ENCODE peak calls at places on chromosome 21, in five cellular contexts. J is neural crest cell; Y is AG09309; R is gastrocnemius medialis; A is CD8-positive, alpha-beta T cell. G is an unnamed sample.

GRCh38 chr21:37939251-37939650 is 23.0 kb upstream of the KCNJ6 start:
- DNase-seq in J (no peak), Y (no peak), R (no peak), A (no peak), G (no peak)

GRCh38 chr21:36694041-36694515 is 4.8 kb upstream of the SIM2 start:
- DNase-seq in J (peak; percentile 9), Y (no peak), R (no peak), A (no peak), G (no peak)

GRCh38 chr21:34367320-34367935 is 3.6 kb downstream of the KCNE2 start:
- DNase-seq in J (peak; percentile 45), Y (peak; percentile 83), R (no peak), A (no peak), G (no peak)

GRCh38 chr21:37176716-37177115 is 90.4 kb downstream of the VPS26C start:
- DNase-seq in J (no peak), Y (no peak), R (no peak), A (no peak), G (no peak)

GRCh38 chr21:43012596-43012995 is 38.2 kb downstream of the PKNOX1 start:
- DNase-seq in J (no peak), Y (no peak), R (no peak), A (no peak), G (no peak)

GRCh38 chr21:15037095-15037730 is 27.6 kb downstream of the NRIP1 start:
- DNase-seq in J (no peak), Y (no peak), R (no peak), A (no peak), G (no peak)

GRCh38 chr21:36471254-36471723 is 8.6 kb downstream of the CLDN14 start:
- DNase-seq in J (no peak), Y (no peak), R (no peak), A (no peak), G (no peak)

GRCh38 chr21:35075546-35075945 is 26.4 kb upstream of the RUNX1 start:
- DNase-seq in J (no peak), Y (no peak), R (no peak), A (no peak), G (no peak)

GRCh38 chr21:33989440-33989839 is 73.8 kb upstream of the ATP5PO start:
- DNase-seq in J (no peak), Y (no peak), R (no peak), A (no peak), G (no peak)

GRCh38 chr21:38857152-38857825 is 51.6 kb downstream of the ETS2 start:
- DNase-seq in J (no peak), Y (no peak), R (peak; percentile 88), A (no peak), G (no peak)

GRCh38 chr21:18840239-18840638 is 436.7 kb upstream of the TMPRSS15 start:
- DNase-seq in J (no peak), Y (no peak), R (no peak), A (no peak), G (no peak)

GRCh38 chr21:34992736-34993135 is 56.4 kb downstream of the RUNX1 start:
- DNase-seq in J (no peak), Y (peak; percentile 65), R (peak; percentile 79), A (no peak), G (no peak)

GRCh38 chr21:27837933-27838332 is 871.0 kb upstream of the ADAMTS5 start:
- DNase-seq in J (no peak), Y (no peak), R (peak; percentile 46), A (no peak), G (no peak)

GRCh38 chr21:27814226-27814625 is 847.3 kb upstream of the ADAMTS5 start:
- DNase-seq in J (no peak), Y (no peak), R (no peak), A (no peak), G (no peak)

GRCh38 chr21:36696640-36697472 is 2.1 kb upstream of the SIM2 start:
- DNase-seq in J (peak; percentile 2), Y (no peak), R (no peak), A (no peak), G (no peak)

GRCh38 chr21:35163381-35163780 is 114.3 kb upstream of the RUNX1 start:
- DNase-seq in J (no peak), Y (no peak), R (no peak), A (no peak), G (no peak)

GRCh38 chr21:17387030-17387617 is 125.7 kb upstream of the CXADR start:
- DNase-seq in J (peak; percentile 59), Y (no peak), R (no peak), A (peak; percentile 33), G (peak; percentile 14)

GRCh38 chr21:35051287-35051818 is 2.3 kb upstream of the RUNX1 start:
- DNase-seq in J (peak; percentile 58), Y (peak; percentile 70), R (peak; percentile 94), A (peak; percentile 76), G (peak; percentile 56)

GRCh38 chr21:33096426-33096825 is 26.5 kb downstream of the OLIG1 start:
- DNase-seq in J (no peak), Y (no peak), R (no peak), A (no peak), G (no peak)

GRCh38 chr21:35020902-35021301 is 28.2 kb downstream of the RUNX1 start:
- DNase-seq in J (no peak), Y (no peak), R (no peak), A (no peak), G (no peak)

GRCh38 chr21:15003463-15004135 is 61.2 kb downstream of the NRIP1 start:
- DNase-seq in J (no peak), Y (no peak), R (no peak), A (no peak), G (no peak)

GRCh38 chr21:41899431-41900202 is 20.5 kb upstream of the PRDM15 start:
- DNase-seq in J (no peak), Y (no peak), R (no peak), A (peak; percentile 8), G (no peak)
- TF ChIP-seq CTCF in J (no peak), Y (no peak), R (no peak), A (no peak), G (no peak)

DNA sequence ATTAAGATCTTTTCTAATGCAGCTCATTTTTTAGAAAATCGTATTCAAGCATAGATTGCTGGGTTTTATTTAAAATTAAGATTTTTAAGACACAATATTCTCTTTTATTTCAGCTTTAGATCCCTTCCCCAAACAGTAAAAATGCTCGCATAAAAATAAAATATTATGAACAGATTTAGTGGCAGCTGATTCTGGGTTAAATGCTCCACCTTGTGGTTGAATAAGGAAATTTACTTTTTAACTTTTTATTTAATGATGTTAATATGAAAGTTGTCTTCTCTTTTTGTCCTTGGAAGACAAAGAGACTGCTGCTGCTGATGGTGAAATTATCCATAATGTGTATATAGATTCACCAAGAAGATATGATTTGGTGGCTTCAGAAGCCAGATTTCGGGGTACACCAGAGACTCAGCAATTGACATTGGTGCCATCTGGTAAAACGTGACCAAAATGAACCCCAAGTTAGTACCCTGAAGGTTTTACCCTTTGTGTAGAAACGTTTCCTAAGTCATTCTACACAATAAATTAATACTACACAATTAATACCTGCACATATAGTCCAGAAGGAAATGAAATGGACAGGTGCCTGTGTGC is 128.0 kb downstream of the ADAMTS1 start:
- DNase-seq in J (no peak), Y (no peak), R (no peak), A (no peak), G (no peak)
- TF ChIP-seq CTCF in J (peak; percentile 82), Y (peak; percentile 43), R (peak; percentile 30), A (peak; percentile 68), G (peak; percentile 77)

GRCh38 chr21:44337941-44338895 is 972 bp downstream of the CFAP410 start:
- DNase-seq in J (peak; percentile 46), Y (no peak), R (peak; percentile 70), A (no peak), G (peak; percentile 53)
- TF ChIP-seq CTCF in J (peak; percentile 49), Y (peak; percentile 47), R (no peak), A (no peak), G (peak; percentile 44)

DNA sequence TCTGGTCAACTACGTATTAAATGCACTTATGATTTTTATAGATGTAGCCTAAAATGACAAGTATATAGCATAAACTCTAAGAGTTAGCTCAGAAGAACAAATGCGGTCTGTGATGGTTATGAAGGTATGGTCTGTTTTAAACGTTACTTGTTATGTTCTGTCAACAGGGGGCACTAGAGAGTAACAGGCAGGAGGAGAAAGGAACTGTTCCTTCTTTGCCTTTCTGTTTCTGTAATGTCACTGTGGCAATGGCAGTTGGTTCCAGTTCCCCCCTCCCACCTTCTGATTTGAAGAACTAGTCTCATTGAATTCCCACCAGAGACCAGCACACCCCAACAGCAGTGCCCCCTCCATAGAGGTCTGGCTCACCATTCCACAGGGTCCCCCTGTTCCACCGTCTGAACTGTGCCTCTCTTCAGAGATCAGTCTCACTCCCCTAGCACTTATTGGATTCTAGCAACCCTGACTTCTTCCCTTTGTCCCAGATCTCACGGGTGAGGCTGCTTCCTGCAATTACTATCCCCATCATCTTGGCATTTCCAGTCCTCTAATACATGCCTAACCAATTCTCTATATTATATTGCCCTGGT is 14.0 kb downstream of the KRTAP24-1 start:
- DNase-seq in J (no peak), Y (no peak), R (no peak), A (no peak), G (no peak)
- TF ChIP-seq CTCF in J (peak; percentile 39), Y (no peak), R (no peak), A (no peak), G (peak; percentile 36)

GRCh38 chr21:45152265-45152746 is 77.9 kb downstream of the ADARB1 start:
- DNase-seq in J (peak; percentile 51), Y (no peak), R (no peak), A (peak; percentile 53), G (no peak)
- TF ChIP-seq CTCF in J (peak; percentile 50), Y (no peak), R (no peak), A (peak; percentile 54), G (peak; percentile 23)

GRCh38 chr21:31618696-31619430 is 40.6 kb upstream of the SOD1 start:
- DNase-seq in J (no peak), Y (no peak), R (no peak), A (no peak), G (no peak)

GRCh38 chr21:31624181-31624580 is 35.3 kb upstream of the SOD1 start:
- DNase-seq in J (no peak), Y (no peak), R (no peak), A (no peak), G (no peak)

GRCh38 chr21:31624961-31625491 is 34.5 kb upstream of the SOD1 start:
- DNase-seq in J (no peak), Y (no peak), R (no peak), A (no peak), G (no peak)

GRCh38 chr21:31622397-31622796 is 37.1 kb upstream of the SOD1 start:
- DNase-seq in J (no peak), Y (no peak), R (no peak), A (no peak), G (no peak)

DNA sequence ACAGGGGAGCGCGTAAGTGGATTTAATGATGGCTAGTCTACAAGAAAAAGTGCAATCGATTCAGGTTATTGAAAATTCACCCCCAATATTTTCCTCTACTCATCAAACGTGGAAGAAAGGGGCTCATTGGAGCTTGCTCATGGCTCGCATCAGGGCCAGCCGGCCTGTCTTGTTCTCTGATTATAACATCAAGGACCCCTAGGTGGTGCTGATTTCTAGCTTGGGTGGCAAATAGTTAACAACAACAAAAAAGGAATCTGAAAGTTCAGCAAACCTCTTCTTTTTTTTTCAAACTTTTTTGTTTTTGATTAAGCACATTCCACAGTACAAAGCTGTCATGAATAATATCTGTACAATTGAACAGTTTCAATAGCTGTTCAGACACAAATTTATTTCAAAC is 35.8 kb upstream of the SOD1 start:
- DNase-seq in J (no peak), Y (no peak), R (no peak), A (no peak), G (no peak)
- TF ChIP-seq CTCF in J (no peak), Y (no peak), R (no peak), A (no peak), G (peak; percentile 20)